ENCODE peak calls at places on chromosomes 12 and 14, in six cellular contexts. T is tibial nerve; R is cardiac fibroblast; F is CD8-positive, alpha-beta T cell; B is pancreas; E is upper lobe of right lung. S is an unnamed sample.

GRCh38 chr14:69535230-69535848 is 39.3 kb downstream of the CCDC177 start:
- DNase-seq in E (no peak), T (peak), F (no peak), R (peak), B (no peak), S (no peak)

GRCh38 chr12:70002097-70002911 is 177.3 kb downstream of the MYRFL start:
- DNase-seq in R (no peak), E (no peak), T (peak), F (no peak), B (no peak), S (no peak)

GRCh38 chr14:32779845-32780244 is 158.8 kb upstream of the NPAS3 start:
- DNase-seq in F (no peak), E (no peak), R (peak), B (no peak), T (no peak), S (no peak)

GRCh38 chr14:73457935-73458218 is 469 bp downstream of the NUMB start:
- DNase-seq in E (peak), R (peak), F (peak), T (peak), B (peak), S (no peak)

GRCh38 chr12:56645201-56645716 is 525 bp downstream of the ATP5F1B start:
- DNase-seq in F (no peak), B (no peak), T (no peak), E (no peak), R (peak), S (no peak)

GRCh38 chr12:14845350-14845750 is 2.0 kb upstream of the ART4 start:
- DNase-seq in F (peak), B (no peak), E (no peak), R (peak), T (peak), S (no peak)

GRCh38 chr12:45732250-45732649 is 2.7 kb downstream of the ARID2 start:
- DNase-seq in R (peak), E (no peak), B (no peak), T (no peak), F (no peak), S (no peak)

GRCh38 chr14:103561381-103562134 is 899 bp downstream of the BAG5 start:
- DNase-seq in F (peak), E (peak), T (no peak), R (peak), B (no peak), S (no peak)

GRCh38 chr12:62332598-62332997 is 72.4 kb downstream of the USP15 start:
- DNase-seq in F (no peak), R (peak), T (no peak), B (no peak), E (no peak), S (peak)

GRCh38 chr14:24368215-24368561 is 204 bp downstream of the NFATC4 start:
- DNase-seq in F (no peak), R (no peak), E (no peak), B (peak), T (no peak), S (no peak)

GRCh38 chr12:106082216-106083175 is 56.3 kb downstream of the NUAK1 start:
- DNase-seq in E (no peak), R (peak), B (no peak), T (no peak), F (no peak), S (no peak)

GRCh38 chr14:99820702-99821331 is 27.6 kb downstream of the EML1 start:
- DNase-seq in R (no peak), E (no peak), F (no peak), T (no peak), B (no peak), S (no peak)

GRCh38 chr12:119479121-119479561 is 114.4 kb upstream of the TMEM233 start:
- DNase-seq in T (no peak), E (no peak), R (no peak), B (no peak), F (no peak), S (no peak)

GRCh38 chr12:124551268-124552144 is 15.9 kb downstream of the NCOR2 start:
- DNase-seq in F (no peak), B (no peak), R (no peak), E (peak), T (peak), S (no peak)

GRCh38 chr12:56377989-56378316 is 15.3 kb upstream of the APOF start:
- DNase-seq in R (no peak), F (no peak), T (no peak), E (no peak), B (no peak), S (no peak)

GRCh38 chr12:8033153-8034044 is 883 bp downstream of the FOXJ2 start:
- DNase-seq in F (peak), E (no peak), B (peak), R (peak), T (peak), S (no peak)

GRCh38 chr12:26721800-26722199 is 111.2 kb downstream of the ITPR2 start:
- DNase-seq in E (no peak), B (no peak), R (peak), T (no peak), F (no peak), S (no peak)

GRCh38 chr14:33404964-33405574 is 466.4 kb downstream of the NPAS3 start:
- DNase-seq in B (no peak), T (no peak), E (no peak), R (no peak), F (no peak), S (no peak)

GRCh38 chr14:51004801-51005526 is 60.7 kb upstream of the PYGL start:
- DNase-seq in E (no peak), B (no peak), T (no peak), F (no peak), R (peak), S (peak)

GRCh38 chr12:72230589-72230988 is 41.6 kb upstream of the TRHDE start:
- DNase-seq in F (no peak), T (no peak), E (no peak), B (no peak), R (peak), S (no peak)

GRCh38 chr12:3200779-3201738 is 123.9 kb downstream of the TSPAN9 start:
- DNase-seq in E (no peak), R (no peak), B (no peak), T (no peak), F (no peak), S (no peak)

DNA sequence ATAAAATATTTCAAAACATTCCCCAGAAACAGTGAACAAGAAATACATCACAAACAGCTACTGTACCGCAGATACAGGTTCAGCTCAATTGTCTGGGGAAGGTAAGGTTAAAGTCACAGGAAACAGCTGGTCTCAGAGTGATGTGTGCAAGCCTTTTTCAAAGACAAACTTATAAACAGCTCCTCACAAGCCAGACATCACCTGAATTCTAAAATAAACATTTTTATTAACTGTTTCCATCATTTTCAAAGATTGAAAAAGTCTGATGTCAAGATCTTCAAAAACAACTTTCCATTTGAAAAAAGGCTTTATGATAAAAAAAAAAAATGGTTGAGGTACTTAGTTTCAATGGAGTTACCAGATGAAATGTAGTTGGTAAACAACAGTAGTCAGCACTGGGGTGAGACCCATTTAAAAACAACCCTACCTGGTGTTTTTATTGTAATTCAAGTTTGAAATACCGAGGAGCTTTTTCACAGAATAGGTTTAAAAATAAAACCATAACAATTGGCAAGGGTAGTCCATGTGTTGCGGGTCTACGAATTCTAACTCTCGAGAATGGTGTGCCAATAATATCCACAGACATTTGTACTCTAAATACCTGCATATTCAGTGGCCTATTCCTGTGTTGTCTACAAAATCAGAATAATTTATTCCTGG is 3.9 kb downstream of the BTG1 start:
- DNase-seq in E (no peak), T (no peak), F (no peak), R (peak), B (no peak), S (no peak)
- H3K4me3 ChIP-seq in E (peak), T (peak), F (peak), R (peak), B (peak), S (peak)

GRCh38 chr12:64618953-64619590 is 8.8 kb downstream of the RASSF3 start:
- DNase-seq in R (peak), F (no peak), E (no peak), T (no peak), B (no peak), S (no peak)
- TF ChIP-seq CTCF in R (no peak), F (no peak), E (no peak), T (no peak), B (no peak), S (no peak)

DNA sequence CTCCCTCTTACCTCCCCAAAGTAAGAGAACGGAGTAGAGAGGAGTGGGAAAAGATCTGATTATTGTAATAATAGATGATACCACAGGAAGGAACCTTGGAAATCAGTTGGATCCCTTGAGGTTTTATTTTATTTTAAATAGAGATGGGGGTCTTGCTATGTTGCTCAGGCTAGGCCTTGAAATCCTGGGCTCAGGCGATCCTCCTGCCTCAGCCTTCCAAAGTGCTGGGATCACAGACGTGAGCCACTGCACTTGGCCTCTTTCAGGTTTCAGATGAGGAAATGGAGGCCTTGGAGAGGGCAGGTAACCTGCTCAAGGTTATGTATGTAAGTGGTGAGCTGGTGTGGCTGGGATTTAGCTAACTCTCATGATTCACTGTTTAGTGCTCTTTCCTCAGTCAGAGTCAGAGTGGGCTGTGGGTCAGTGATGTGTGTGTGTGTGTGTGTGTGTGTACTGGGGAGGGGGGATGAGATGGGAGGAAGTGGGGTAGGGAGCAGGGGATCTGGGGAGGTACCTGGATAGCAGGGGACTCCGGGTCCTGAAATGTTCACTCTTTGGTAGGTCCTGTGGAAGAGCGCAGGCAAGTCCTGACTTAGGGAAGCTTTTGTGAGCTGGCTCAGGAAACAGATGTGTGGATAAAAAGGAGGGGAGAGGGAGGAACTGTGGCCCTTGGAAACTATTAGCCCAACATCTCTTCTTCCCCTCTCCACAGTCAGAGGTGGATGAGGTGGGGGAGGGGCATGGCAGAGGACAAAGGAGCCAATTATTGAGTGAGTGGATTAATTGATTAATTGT is 4.7 kb upstream of the CISTR start:
- DNase-seq in T (no peak), R (no peak), F (no peak), E (no peak), B (no peak), S (no peak)
- H3K4me3 ChIP-seq in T (no peak), R (no peak), F (no peak), E (no peak), B (no peak), S (peak)

GRCh38 chr12:47079365-47079893 is at the start of gene PCED1B:
- DNase-seq in R (peak), E (peak), F (peak), B (peak), T (peak), S (no peak)
- TF ChIP-seq CTCF in R (peak), E (peak), F (no peak), B (no peak), T (peak), S (peak)

GRCh38 chr14:97978336-97978735 is 1181.2 kb downstream of the VRK1 start:
- DNase-seq in T (peak), E (peak), B (peak), R (peak), F (peak), S (peak)
- H3K4me3 ChIP-seq in T (peak), E (peak), B (peak), R (no peak), F (peak), S (peak)